ENCODE peak calls at places on chromosome 18, in four cellular contexts. D is RKO, S is NCI-H774, B is substantia nigra. Z is an unnamed sample.

GRCh38 chr18:76213996-76214395 is 281.0 kb downstream of the ZNF516 start:
- DNase-seq in D (no peak), S (no peak), B (no peak), Z (no peak)

GRCh38 chr18:77081387-77081773 is 51.2 kb downstream of the MBP start:
- DNase-seq in D (no peak), S (no peak), B (no peak), Z (no peak)

GRCh38 chr18:36933552-36933951 is 104.6 kb downstream of the KIAA1328 start:
- DNase-seq in D (no peak), S (no peak), B (no peak), Z (no peak)

GRCh38 chr18:70523035-70523797 is 234.4 kb downstream of the SOCS6 start:
- DNase-seq in D (no peak), S (peak), B (no peak), Z (no peak)

GRCh38 chr18:39969813-39970494 is 1985.1 kb upstream of the PIK3C3 start:
- DNase-seq in D (no peak), S (no peak), B (no peak), Z (no peak)

GRCh38 chr18:59954746-59955145 is 55.0 kb downstream of the PMAIP1 start:
- DNase-seq in D (no peak), S (no peak), B (no peak), Z (no peak)

GRCh38 chr18:66682855-66683322 is 79.0 kb upstream of the CDH19 start:
- DNase-seq in D (no peak), S (no peak), B (no peak), Z (no peak)

GRCh38 chr18:27778441-27778840 is 398.5 kb downstream of the CDH2 start:
- DNase-seq in D (peak), S (no peak), B (no peak), Z (no peak)

GRCh38 chr18:3664563-3665178 is 214.7 kb downstream of the TGIF1 start:
- DNase-seq in D (no peak), S (no peak), B (no peak), Z (no peak)

GRCh38 chr18:8260319-8260718 is 348.9 kb upstream of the RAB12 start:
- DNase-seq in D (no peak), S (no peak), B (no peak), Z (no peak)

GRCh38 chr18:48215876-48216638 is 193.1 kb downstream of the ZBTB7C start:
- DNase-seq in D (no peak), S (no peak), B (no peak), Z (no peak)

GRCh38 chr18:44503854-44504253 is 176.8 kb upstream of the SETBP1 start:
- DNase-seq in D (no peak), S (no peak), B (no peak), Z (no peak)

GRCh38 chr18:58528011-58528367 is 100.9 kb downstream of the ALPK2 start:
- DNase-seq in D (no peak), S (no peak), B (no peak), Z (no peak)

GRCh38 chr18:64100136-64100922 is 48.6 kb downstream of the LINC00305 start:
- DNase-seq in D (no peak), S (no peak), B (no peak), Z (no peak)

GRCh38 chr18:63265322-63265721 is 54.2 kb downstream of the BCL2 start:
- DNase-seq in D (no peak), S (no peak), B (no peak), Z (no peak)

GRCh38 chr18:79429785-79430281 is 34.1 kb downstream of the NFATC1 start:
- DNase-seq in D (no peak), S (no peak), B (no peak), Z (no peak)

GRCh38 chr18:23143059-23143831 is 8.0 kb downstream of the CABLES1 start:
- DNase-seq in D (peak), S (no peak), B (no peak), Z (peak)

GRCh38 chr18:51980101-51980500 is 359.9 kb upstream of the DCC start:
- DNase-seq in D (no peak), S (no peak), B (no peak), Z (no peak)

GRCh38 chr18:54280206-54280550 is 10.9 kb downstream of the POLI start:
- DNase-seq in D (no peak), S (no peak), B (no peak), Z (no peak)

GRCh38 chr18:46331316-46331715 is 227.1 kb downstream of the HAUS1 start:
- DNase-seq in D (no peak), S (no peak), B (no peak), Z (no peak)

GRCh38 chr18:25256439-25256838 is 95.5 kb downstream of the ZNF521 start:
- DNase-seq in D (no peak), S (no peak), B (no peak), Z (no peak)

GRCh38 chr18:76529433-76529811 is 34.4 kb upstream of the ZNF516 start:
- DNase-seq in D (no peak), S (no peak), B (no peak), Z (no peak)

GRCh38 chr18:23725827-23726661 is 36.8 kb downstream of the LAMA3 start:
- DNase-seq in D (no peak), S (no peak), B (no peak), Z (no peak)

GRCh38 chr18:40935423-40935822 is 1019.6 kb upstream of the PIK3C3 start:
- DNase-seq in D (peak), S (no peak), B (no peak), Z (no peak)

GRCh38 chr18:70289351-70290330 is 796 bp downstream of the SOCS6 start:
- DNase-seq in D (peak), S (no peak), B (no peak), Z (no peak)

GRCh38 chr18:60259052-60259681 is 113.4 kb downstream of the MC4R start:
- DNase-seq in D (peak), S (no peak), B (no peak), Z (no peak)

GRCh38 chr18:62098960-62099359 is 87.9 kb downstream of the PIGN start:
- DNase-seq in D (no peak), S (no peak), B (no peak), Z (no peak)

GRCh38 chr18:36035253-36035652 is 32.1 kb downstream of the RPRD1A start:
- DNase-seq in D (no peak), S (peak), B (no peak), Z (no peak)

GRCh38 chr18:8969639-8970378 is 132.7 kb upstream of the NDUFV2 start:
- DNase-seq in D (no peak), S (no peak), B (no peak), Z (no peak)

GRCh38 chr18:48826806-48827205 is 124.0 kb downstream of the SMAD7 start:
- DNase-seq in D (no peak), S (no peak), B (no peak), Z (no peak)

GRCh38 chr18:75531212-75531850 is 103.8 kb upstream of the SMIM21 start:
- DNase-seq in D (no peak), S (no peak), B (no peak), Z (no peak)

GRCh38 chr18:6487027-6487426 is 72.3 kb upstream of the L3MBTL4 start:
- DNase-seq in D (no peak), S (no peak), B (no peak), Z (no peak)

Z was measured in hypothalamus.